ENCODE peak calls at places on chromosomes 16 and 17, in four cellular contexts. M is HAP-1, Y is mammary epithelial cell, A is K562. N is an unnamed sample.
A peak's percentile ranks its signal among the peaks of the same experiment; 100 is the strongest.

GRCh38 chr17:2399572-2400473 is 1.0 kb downstream of the MNT start:
- DNase-seq in M (peak; percentile 95), A (peak; percentile 94), Y (peak; percentile 98), N (peak; percentile 98)

GRCh38 chr17:39653662-39654331 is 11.4 kb upstream of the TCAP start:
- DNase-seq in Y (no peak), A (peak; percentile 86), M (peak; percentile 89), N (peak; percentile 70)

GRCh38 chr16:11300560-11300892 is 19.4 kb upstream of the PRM1 start:
- DNase-seq in Y (no peak), M (no peak), A (no peak), N (no peak)

GRCh38 chr16:86044241-86044671 is 145.3 kb downstream of the IRF8 start:
- DNase-seq in M (peak; percentile 78), A (peak; percentile 69), Y (no peak), N (peak; percentile 72)

GRCh38 chr17:27577884-27578717 is 52.9 kb upstream of the LGALS9 start:
- DNase-seq in A (peak; percentile 41), Y (no peak), M (no peak), N (peak; percentile 82)

GRCh38 chr17:37742114-37742761 is 2.6 kb downstream of the HNF1B start:
- DNase-seq in A (no peak), M (no peak), Y (peak; percentile 16), N (no peak)

GRCh38 chr17:4944163-4944553 is 4.1 kb downstream of the RNF167 start:
- DNase-seq in Y (no peak), A (no peak), M (no peak), N (no peak)

GRCh38 chr16:12672986-12673385 is 130.7 kb downstream of the CPPED1 start:
- DNase-seq in A (no peak), M (no peak), Y (no peak), N (no peak)

GRCh38 chr17:15490634-15491261 is 23.3 kb upstream of the CDRT4 start:
- DNase-seq in A (peak; percentile 94), M (no peak), Y (no peak), N (peak; percentile 42)

GRCh38 chr16:27239906-27240655 is 28.5 kb downstream of the NSMCE1 start:
- DNase-seq in A (no peak), M (no peak), Y (no peak), N (no peak)

GRCh38 chr16:11408261-11408660 is 63.0 kb downstream of the RMI2 start:
- DNase-seq in M (no peak), Y (no peak), A (peak; percentile 21), N (no peak)

GRCh38 chr16:72845322-72846020 is 202.5 kb downstream of the ZFHX3 start:
- DNase-seq in Y (no peak), M (no peak), A (no peak), N (no peak)

GRCh38 chr17:27396941-27397340 is 59.3 kb upstream of the KSR1 start:
- DNase-seq in A (no peak), M (no peak), Y (no peak), N (peak; percentile 74)

GRCh38 chr17:58352843-58353719 is 1.1 kb upstream of the SUPT4H1 start:
- DNase-seq in A (peak; percentile 80), Y (no peak), M (peak; percentile 22), N (peak; percentile 83)

GRCh38 chr17:10499950-10500349 is 18.4 kb downstream of the MYH1 start:
- DNase-seq in Y (no peak), M (no peak), A (no peak), N (no peak)

GRCh38 chr17:71184716-71185115 is 936.1 kb upstream of the SOX9 start:
- DNase-seq in A (no peak), M (no peak), Y (peak; percentile 54), N (no peak)

GRCh38 chr17:66906321-66907278 is 57.9 kb upstream of the CACNG4 start:
- DNase-seq in M (peak; percentile 91), Y (peak; percentile 59), A (peak; percentile 80), N (peak; percentile 84)

GRCh38 chr17:81315885-81316391 is 20.8 kb upstream of the SLC38A10 start:
- DNase-seq in Y (no peak), M (no peak), A (no peak), N (no peak)
- H3K27me3 ChIP-seq in Y (no peaks in the 10 kb centered on the region), M (no peaks in the 10 kb centered on the region), A (no peaks in the 10 kb centered on the region), N (no peaks in the 10 kb centered on the region)

DNA sequence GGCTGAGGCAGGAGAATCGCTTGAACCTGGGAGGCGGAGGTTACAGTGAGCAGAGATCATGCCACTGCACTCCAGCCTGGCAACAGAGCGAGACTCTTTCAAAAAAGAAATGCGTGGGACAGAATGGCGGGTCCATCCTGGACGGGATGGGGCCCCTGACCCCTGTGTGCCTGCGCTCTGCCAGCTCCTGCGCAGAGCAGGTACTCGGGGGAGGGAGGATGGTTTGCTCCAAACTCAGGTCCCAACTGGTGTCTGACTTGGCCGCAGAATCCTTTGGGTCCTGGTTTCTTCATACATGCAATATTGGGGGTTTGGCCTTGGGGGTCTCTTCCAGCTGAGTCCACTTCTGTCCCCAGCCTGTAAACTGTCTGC is 10.4 kb downstream of the CHMP6 start:
- DNase-seq in A (no peak), Y (no peak), M (no peak), N (no peak)
- H3K4me1 ChIP-seq in A (peaks cover 64% of the 10 kb centered on the region), Y (peaks cover 14% of the 10 kb centered on the region), M (peaks cover 2% of the 10 kb centered on the region), N (no peaks in the 10 kb centered on the region)

DNA sequence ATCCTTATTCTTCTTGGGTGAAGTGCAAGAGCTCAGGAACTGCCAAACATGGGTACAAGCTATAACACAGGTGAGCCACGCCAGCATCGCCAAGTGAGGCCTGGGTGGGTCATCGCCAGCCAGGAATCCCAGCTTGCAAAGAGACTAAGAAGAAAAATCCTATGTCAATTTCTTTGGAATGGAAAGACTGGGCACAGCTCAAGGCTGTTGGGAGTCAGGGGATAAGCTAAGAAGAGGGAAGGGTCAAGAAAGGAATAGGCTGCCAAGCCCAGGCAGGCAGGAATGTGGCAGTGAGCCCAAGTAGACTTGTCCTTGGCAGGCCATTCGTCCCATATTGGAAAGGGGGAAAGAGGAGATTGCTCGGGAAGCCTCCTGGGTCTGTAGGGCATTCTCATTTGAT is 191.4 kb upstream of the CDH5 start:
- DNase-seq in M (no peak), Y (no peak), A (no peak), N (no peak)
- H3K27me3 ChIP-seq in M (no peaks in the 10 kb centered on the region), Y (no peaks in the 10 kb centered on the region), A (no peaks in the 10 kb centered on the region), N (no peaks in the 10 kb centered on the region)

GRCh38 chr17:80786887-80787286 is 204.8 kb upstream of the CHMP6 start:
- DNase-seq in M (no peak), Y (no peak), A (no peak), N (no peak)
- H3K4me1 ChIP-seq in M (peaks cover 2% of the 10 kb centered on the region), Y (peaks cover 23% of the 10 kb centered on the region), A (peaks cover 4% of the 10 kb centered on the region), N (peaks cover 19% of the 10 kb centered on the region)